ENCODE peak calls at places on chromosomes 1 and 21, in ten cellular contexts. Q, V, Z, B, D, J, Y, C, T and L are unnamed samples.

GRCh38 chr21:44793269-44794030 is 8.2 kb downstream of the UBE2G2 start:
- DNase-seq in T (peak), C (no peak), V (no peak), Q (peak), Z (peak), B (peak), J (no peak), Y (no peak), D (peak), L (peak)

GRCh38 chr1:7679873-7680790 is 91.0 kb upstream of the VAMP3 start:
- DNase-seq in B (peak), Z (peak), Q (peak), T (no peak), V (no peak), J (peak), Y (no peak), C (no peak), D (peak), L (no peak)

GRCh38 chr1:230796626-230797025 is 49.4 kb downstream of the CAPN9 start:
- DNase-seq in B (no peak), C (peak), Q (no peak), J (no peak), D (no peak), V (no peak), T (no peak), Z (no peak), Y (no peak), L (no peak)

GRCh38 chr1:30171956-30172694 is 551.3 kb downstream of the MATN1 start:
- DNase-seq in D (no peak), Z (no peak), V (no peak), Y (no peak), Q (peak), B (no peak), T (no peak), J (no peak), C (peak), L (no peak)

GRCh38 chr1:15579683-15580047 is 5.2 kb downstream of the AGMAT start:
- DNase-seq in C (no peak), Z (no peak), B (no peak), J (no peak), Y (no peak), T (no peak), Q (no peak), D (no peak), V (no peak), L (no peak)

GRCh38 chr1:89581859-89582258 is 51.1 kb upstream of the LRRC8C start:
- DNase-seq in V (no peak), J (no peak), T (no peak), Q (no peak), Z (no peak), B (no peak), D (no peak), C (no peak), Y (no peak), L (no peak)

GRCh38 chr1:38533772-38534472 is 325.6 kb downstream of the RRAGC start:
- DNase-seq in D (no peak), Y (no peak), Q (no peak), B (peak), T (no peak), V (no peak), J (no peak), C (no peak), Z (no peak), L (no peak)

GRCh38 chr1:78068681-78069283 is 23.0 kb downstream of the GIPC2 start:
- DNase-seq in C (no peak), Q (no peak), D (no peak), V (no peak), Z (no peak), Y (no peak), T (no peak), J (no peak), B (no peak), L (no peak)

GRCh38 chr1:26285366-26286063 is 5.6 kb downstream of the SH3BGRL3 start:
- DNase-seq in V (peak), C (no peak), T (no peak), Q (no peak), B (peak), J (no peak), Y (no peak), D (peak), Z (peak), L (no peak)

GRCh38 chr1:42328916-42329496 is 6.0 kb downstream of the FOXJ3 start:
- DNase-seq in Y (no peak), C (no peak), B (no peak), D (no peak), V (no peak), T (no peak), Q (no peak), Z (no peak), J (no peak), L (no peak)

GRCh38 chr1:116871772-116872146 is 38.0 kb upstream of the PTGFRN start:
- DNase-seq in Q (no peak), C (no peak), Z (no peak), T (no peak), D (no peak), V (no peak), B (no peak), J (no peak), Y (no peak), L (no peak)

GRCh38 chr1:78348526-78349284 is 142.1 kb upstream of the PTGFR start:
- DNase-seq in C (no peak), Z (no peak), J (no peak), D (no peak), Q (no peak), B (no peak), Y (no peak), T (no peak), V (no peak), L (no peak)

GRCh38 chr1:119298687-119299086 is 69.9 kb upstream of the HAO2 start:
- DNase-seq in Z (no peak), Q (no peak), B (no peak), C (no peak), T (no peak), D (no peak), J (no peak), V (no peak), Y (no peak), L (no peak)

GRCh38 chr1:23599125-23599524 is 39.8 kb upstream of the ID3 start:
- DNase-seq in C (no peak), Q (no peak), T (no peak), Z (no peak), J (no peak), B (no peak), Y (no peak), D (no peak), V (no peak), L (no peak)

GRCh38 chr1:88998716-88999115 is 6.3 kb upstream of the KYAT3 start:
- DNase-seq in B (peak), J (no peak), D (peak), C (no peak), Y (no peak), T (no peak), Q (no peak), Z (no peak), V (no peak), L (no peak)

GRCh38 chr1:63326106-63326472 is 3.7 kb downstream of the FOXD3 start:
- DNase-seq in V (no peak), J (no peak), D (peak), B (no peak), Z (no peak), Q (no peak), T (no peak), Y (no peak), C (no peak), L (no peak)

GRCh38 chr21:45419162-45419561 is 14.2 kb downstream of the COL18A1 start:
- DNase-seq in B (no peak), V (no peak), C (no peak), J (peak), Q (no peak), T (no peak), Y (no peak), D (no peak), Z (no peak), L (no peak)

GRCh38 chr1:245458761-245459174 is 304.0 kb downstream of the KIF26B start:
- DNase-seq in C (no peak), T (no peak), V (no peak), D (no peak), Z (no peak), Q (no peak), J (no peak), Y (no peak), B (no peak), L (no peak)

GRCh38 chr1:1168451-1169411 is 4.9 kb upstream of the TTLL10 start:
- DNase-seq in C (no peak), Q (no peak), Y (no peak), V (no peak), D (peak), J (no peak), B (no peak), Z (peak), T (no peak), L (no peak)

GRCh38 chr1:222867316-222867715 is 52.5 kb downstream of the DISP1 start:
- DNase-seq in Q (no peak), Z (no peak), V (no peak), C (no peak), B (no peak), T (no peak), D (no peak), J (no peak), Y (no peak), L (no peak)

GRCh38 chr1:216600730-216601426 is 122.4 kb downstream of the ESRRG start:
- DNase-seq in Y (peak), C (peak), Q (peak), J (peak), D (peak), B (no peak), T (peak), V (peak), Z (peak), L (peak)

GRCh38 chr1:28392027-28392652 is 22.6 kb downstream of the PHACTR4 start:
- DNase-seq in B (peak), D (no peak), Y (no peak), V (no peak), Z (no peak), Q (no peak), T (no peak), J (no peak), C (no peak), L (no peak)

GRCh38 chr1:38015978-38016640 is 3.6 kb downstream of the UTP11 start:
- DNase-seq in C (no peak), T (no peak), B (peak), Q (no peak), J (peak), Z (no peak), D (no peak), V (no peak), Y (no peak), L (no peak)

GRCh38 chr1:2213576-2214505 is 14.3 kb upstream of the SKI start:
- DNase-seq in C (no peak), V (peak), J (peak), Y (no peak), B (no peak), T (peak), Z (peak), Q (no peak), D (no peak), L (no peak)

GRCh38 chr1:100950776-100951175 is 54.9 kb downstream of the SLC30A7 start:
- DNase-seq in B (no peak), T (no peak), D (peak), V (no peak), J (no peak), Q (no peak), C (no peak), Y (no peak), Z (no peak), L (no peak)

GRCh38 chr1:159756397-159756796 is 24.4 kb upstream of the DUSP23 start:
- DNase-seq in J (no peak), B (no peak), C (no peak), D (no peak), T (no peak), Z (no peak), V (no peak), Y (no peak), Q (no peak), L (no peak)

GRCh38 chr1:182611326-182611725 is 7.1 kb upstream of the RGS16 start:
- DNase-seq in C (no peak), Q (no peak), B (no peak), Z (no peak), J (no peak), T (no peak), V (no peak), Y (no peak), D (no peak), L (no peak)

GRCh38 chr1:239786464-239786863 is 305.2 kb upstream of the FMN2 start:
- DNase-seq in J (no peak), Z (no peak), Q (no peak), T (no peak), V (no peak), B (no peak), Y (no peak), C (peak), D (peak), L (no peak)

GRCh38 chr1:228750915-228751314 is 15.6 kb downstream of the RHOU start:
- DNase-seq in Q (no peak), B (no peak), Y (no peak), C (no peak), D (no peak), Z (no peak), T (no peak), V (no peak), J (no peak), L (no peak)

GRCh38 chr1:51667556-51667955 is 50.7 kb downstream of the OSBPL9 start:
- DNase-seq in D (no peak), Y (no peak), Z (no peak), J (no peak), T (no peak), B (no peak), C (no peak), Q (no peak), V (no peak), L (no peak)

GRCh38 chr1:198681247-198681646 is 42.4 kb downstream of the PTPRC start:
- DNase-seq in V (no peak), B (no peak), Q (no peak), D (no peak), Y (no peak), T (no peak), Z (no peak), C (no peak), J (no peak), L (no peak)

GRCh38 chr1:206479164-206480125 is 9.2 kb downstream of the IKBKE start:
- DNase-seq in J (peak), D (peak), Y (peak), Z (peak), B (peak), V (no peak), Q (peak), C (no peak), T (peak), L (peak)

GRCh38 chr1:25022361-25023189 is 92.5 kb upstream of the RUNX3 start:
- DNase-seq in Q (peak), Y (peak), V (no peak), D (peak), T (peak), B (peak), J (peak), C (no peak), Z (peak), L (peak)
- TF ChIP-seq POLR2AphosphoS5 in Q (no peak), Y (no peak), V (no peak), D (no peak), T (no peak), B (no peak), J (no peak), C (peak), Z (no peak), L (peak)

DNA sequence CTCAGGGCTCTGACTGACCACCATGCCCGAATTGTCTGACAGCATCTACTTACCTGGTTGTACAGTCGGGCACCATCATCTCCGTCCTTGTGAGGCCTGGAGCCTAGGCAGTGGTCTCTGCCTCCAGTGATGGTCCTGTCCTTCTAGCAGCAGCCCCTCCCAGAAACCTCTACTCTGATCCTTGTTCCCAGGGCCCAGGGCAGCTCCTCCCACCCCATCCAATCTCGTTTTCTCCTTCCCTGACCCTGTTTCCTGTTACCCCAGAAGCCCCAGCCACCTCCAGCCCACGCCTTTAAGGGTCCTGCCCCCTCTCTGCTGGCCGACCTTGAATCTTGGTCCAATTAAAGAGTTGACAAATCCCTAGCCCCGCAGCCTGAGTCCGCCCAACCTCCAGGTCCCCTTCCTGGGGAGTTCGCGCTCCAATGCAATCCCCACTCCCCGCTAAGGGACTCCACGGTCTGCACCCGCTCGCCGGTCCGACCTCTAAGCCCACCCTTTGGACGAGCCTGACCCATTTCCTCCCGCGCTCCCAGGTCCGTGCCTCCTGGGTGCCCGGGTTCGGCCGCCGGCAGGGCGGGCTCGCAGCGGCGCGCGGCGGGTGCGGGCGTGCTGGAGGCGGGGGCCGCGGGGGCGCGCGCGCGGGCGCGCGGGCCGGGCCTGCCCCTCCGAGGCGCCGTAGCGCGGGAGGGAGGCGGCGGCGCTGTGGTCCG is at the start of gene B4GALT2:
- DNase-seq in D (peak), T (no peak), Q (peak), Y (no peak), V (peak), J (no peak), Z (peak), C (no peak), B (peak), L (peak)
- TF ChIP-seq POLR2AphosphoS5 in D (peak), T (no peak), Q (no peak), Y (no peak), V (no peak), J (no peak), Z (no peak), C (no peak), B (no peak), L (peak)

GRCh38 chr1:107443027-107443426 is 302.2 kb downstream of the NTNG1 start:
- DNase-seq in Q (no peak), B (no peak), Y (no peak), D (no peak), V (no peak), J (no peak), T (no peak), C (no peak), Z (no peak), L (no peak)

GRCh38 chr1:107442545-107442944 is 301.7 kb downstream of the NTNG1 start:
- DNase-seq in T (no peak), C (no peak), V (no peak), J (no peak), Q (no peak), B (no peak), D (no peak), Y (no peak), Z (no peak), L (no peak)

GRCh38 chr1:107444302-107444701 is 303.5 kb downstream of the NTNG1 start:
- DNase-seq in V (no peak), D (no peak), Z (no peak), Y (no peak), C (no peak), T (no peak), Q (no peak), J (no peak), B (no peak), L (no peak)

GRCh38 chr1:107449326-107449725 is 308.5 kb downstream of the NTNG1 start:
- DNase-seq in C (no peak), Z (no peak), Y (no peak), T (no peak), Q (no peak), J (no peak), D (peak), V (no peak), B (no peak), L (no peak)

GRCh38 chr1:107443860-107444259 is 303.0 kb downstream of the NTNG1 start:
- DNase-seq in B (no peak), V (no peak), J (no peak), Q (no peak), T (no peak), Z (no peak), Y (no peak), D (no peak), C (no peak), L (no peak)
- TF ChIP-seq POLR2AphosphoS5 in B (no peak), V (no peak), J (no peak), Q (no peak), T (no peak), Z (no peak), Y (no peak), D (no peak), C (no peak), L (no peak)

GRCh38 chr21:42532466-42533181 is 19.0 kb downstream of the SLC37A1 start:
- DNase-seq in C (no peak), D (no peak), T (no peak), B (no peak), V (peak), Z (peak), Q (peak), J (peak), Y (no peak), L (peak)
- TF ChIP-seq POLR2AphosphoS5 in C (peak), D (no peak), T (no peak), B (no peak), V (no peak), Z (no peak), Q (peak), J (no peak), Y (no peak), L (no peak)

GRCh38 chr21:29315155-29315749 is 16.5 kb downstream of the BACH1 start:
- DNase-seq in Z (no peak), Y (no peak), T (no peak), V (no peak), Q (no peak), J (no peak), D (peak), B (no peak), C (no peak), L (no peak)
- TF ChIP-seq POLR2AphosphoS5 in Z (no peak), Y (no peak), T (no peak), V (no peak), Q (no peak), J (no peak), D (no peak), B (no peak), C (no peak), L (no peak)